ENCODE peak calls at places on chromosomes 5 and 9, in four cellular contexts. V is pancreas, A is ascending aorta, K is mammary epithelial cell. Q is an unnamed sample. For H3K4me1, the result is how much of the 10 kb centered on the place peaks cover.

GRCh38 chr5:55324815-55325418 is 17.1 kb downstream of the MTREX start:
- DNase-seq in V (no peak), A (no peak), K (peak), Q (no peak)

GRCh38 chr5:134247411-134247810 is 21.5 kb upstream of the PPP2CA start:
- DNase-seq in V (no peak), A (no peak), K (peak), Q (no peak)

GRCh38 chr5:102902647-102903046 is 147.5 kb downstream of the PAM start:
- DNase-seq in V (no peak), A (no peak), K (peak), Q (no peak)

GRCh38 chr5:150258126-150258525 is 31.4 kb downstream of the CAMK2A start:
- DNase-seq in V (no peak), A (no peak), K (no peak), Q (no peak)

GRCh38 chr9:94031380-94031779 is 52.9 kb upstream of the PTPDC1 start:
- DNase-seq in V (no peak), A (no peak), K (no peak), Q (no peak)

GRCh38 chr5:135546912-135547311 is 11.1 kb upstream of the NEUROG1 start:
- DNase-seq in V (no peak), A (no peak), K (no peak), Q (no peak)

GRCh38 chr9:37005517-37006140 is 28.4 kb downstream of the PAX5 start:
- DNase-seq in V (no peak), A (no peak), K (no peak), Q (no peak)

GRCh38 chr5:174493536-174493935 is 230.8 kb upstream of the MSX2 start:
- DNase-seq in V (no peak), A (no peak), K (no peak), Q (no peak)

GRCh38 chr9:33934188-33934878 is 114.4 kb downstream of the UBAP2 start:
- DNase-seq in V (no peak), A (no peak), K (no peak), Q (no peak)

GRCh38 chr9:111857555-111858211 is 38.9 kb upstream of the UGCG start:
- DNase-seq in V (no peak), A (no peak), K (peak), Q (no peak)

GRCh38 chr5:118195215-118195614 is 793.1 kb downstream of the DTWD2 start:
- DNase-seq in V (no peak), A (no peak), K (no peak), Q (no peak)

GRCh38 chr5:157108961-157109360 is at the start of gene HAVCR2:
- DNase-seq in V (no peak), A (peak), K (no peak), Q (no peak)

GRCh38 chr5:110594866-110595265 is 131.6 kb downstream of the TMEM232 start:
- DNase-seq in V (no peak), A (no peak), K (no peak), Q (no peak)

GRCh38 chr5:173309731-173310130 is 18.5 kb downstream of the STC2 start:
- DNase-seq in V (no peak), A (no peak), K (no peak), Q (no peak)

GRCh38 chr5:159091596-159091995 is 8.1 kb downstream of the EBF1 start:
- DNase-seq in V (no peak), A (no peak), K (no peak), Q (no peak)

GRCh38 chr5:59660737-59661136 is 232.8 kb downstream of the PDE4D start:
- DNase-seq in V (no peak), A (no peak), K (no peak), Q (no peak)

GRCh38 chr5:116395708-116396203 is 178.9 kb downstream of the SEMA6A start:
- DNase-seq in V (peak), A (no peak), K (no peak), Q (no peak)

GRCh38 chr5:35971186-35971877 is 19.9 kb downstream of the UGT3A1 start:
- DNase-seq in V (no peak), A (no peak), K (no peak), Q (no peak)

GRCh38 chr9:123423036-123423640 is 67.1 kb downstream of the CRB2 start:
- DNase-seq in V (no peak), A (no peak), K (no peak), Q (no peak)

GRCh38 chr5:74638776-74639537 is 1.6 kb downstream of the ENC1 start:
- DNase-seq in V (no peak), A (no peak), K (no peak), Q (no peak)

GRCh38 chr5:124736111-124736813 is 10.2 kb downstream of the ZNF608 start:
- DNase-seq in V (no peak), A (no peak), K (no peak), Q (no peak)

GRCh38 chr9:82761911-82762310 is 301.0 kb downstream of the RASEF start:
- DNase-seq in V (no peak), A (no peak), K (no peak), Q (no peak)

GRCh38 chr5:137199966-137200365 is 299.2 kb downstream of the SPOCK1 start:
- DNase-seq in V (no peak), A (no peak), K (peak), Q (no peak)

GRCh38 chr9:94680020-94680419 is 40.7 kb upstream of the FBP1 start:
- DNase-seq in V (no peak), A (no peak), K (no peak), Q (no peak)

GRCh38 chr5:55149396-55149795 is 10.6 kb upstream of the GPX8 start:
- DNase-seq in V (no peak), A (no peak), K (no peak), Q (no peak)

GRCh38 chr9:87642330-87643110 is 83.4 kb upstream of the CTSL start:
- DNase-seq in V (no peak), A (no peak), K (no peak), Q (no peak)
- TF ChIP-seq CTCF in V (no peak), A (no peak), K (no peak), Q (no peak)

GRCh38 chr9:5553211-5553610 is 42.9 kb downstream of the PDCD1LG2 start:
- DNase-seq in V (no peak), A (no peak), K (no peak), Q (no peak)
- H3K27ac ChIP-seq in V (no peak), A (peak), K (no peak), Q (no peak)

GRCh38 chr5:68251804-68252648 is 36.5 kb downstream of the PIK3R1 start:
- DNase-seq in V (no peak), A (no peak), K (peak), Q (no peak)
- H3K4me1 ChIP-seq in V (under half), A (half or more), K (under half), Q (under half)

DNA sequence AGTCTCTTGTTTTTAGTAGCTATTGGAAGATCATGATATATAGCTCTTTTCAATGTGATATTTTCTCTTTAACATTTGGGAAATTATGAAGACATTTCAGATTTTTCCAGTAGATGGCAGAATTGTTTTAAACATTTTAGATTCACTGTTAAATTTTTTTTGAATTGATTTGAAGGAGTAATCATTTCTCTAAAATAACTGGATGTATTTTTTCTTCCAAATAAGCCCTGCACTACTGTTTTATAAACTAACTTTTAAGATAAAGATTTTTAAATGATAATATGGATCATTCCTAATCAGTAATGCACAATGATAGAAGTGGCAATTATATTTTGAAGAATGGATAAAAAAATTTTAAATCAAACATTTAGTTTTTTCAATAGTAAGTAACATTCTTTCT is 14.2 kb downstream of the NDUFAF2 start:
- DNase-seq in V (no peak), A (no peak), K (peak), Q (no peak)
- TF ChIP-seq CTCF in V (no peak), A (peak), K (peak), Q (no peak)

GRCh38 chr5:113197456-113198200 is 221.0 kb downstream of the DCP2 start:
- DNase-seq in V (no peak), A (no peak), K (no peak), Q (no peak)

GRCh38 chr5:113202904-113203716 is 226.5 kb downstream of the DCP2 start:
- DNase-seq in V (no peak), A (no peak), K (no peak), Q (peak)

GRCh38 chr5:113195726-113196125 is 219.1 kb downstream of the DCP2 start:
- DNase-seq in V (no peak), A (no peak), K (no peak), Q (no peak)

GRCh38 chr5:113201715-113202114 is 225.1 kb downstream of the DCP2 start:
- DNase-seq in V (no peak), A (no peak), K (no peak), Q (no peak)

GRCh38 chr5:113199122-113199905 is 222.7 kb downstream of the DCP2 start:
- DNase-seq in V (no peak), A (no peak), K (peak), Q (no peak)
- H3K27ac ChIP-seq in V (no peak), A (no peak), K (no peak), Q (no peak)

GRCh38 chr5:119319890-119320289 is 35.9 kb upstream of the TNFAIP8 start:
- DNase-seq in V (no peak), A (no peak), K (no peak), Q (no peak)
- H3K4me1 ChIP-seq in V (under half), A (under half), K (under half), Q (under half)

GRCh38 chr5:142925795-142926194 is 155.6 kb downstream of the ARHGAP26 start:
- DNase-seq in V (peak), A (no peak), K (peak), Q (no peak)

GRCh38 chr5:142920888-142921612 is 150.9 kb downstream of the ARHGAP26 start:
- DNase-seq in V (no peak), A (no peak), K (no peak), Q (no peak)

GRCh38 chr5:142918959-142919635 is 148.9 kb downstream of the ARHGAP26 start:
- DNase-seq in V (no peak), A (no peak), K (no peak), Q (no peak)

GRCh38 chr5:142924135-142924883 is 154.1 kb downstream of the ARHGAP26 start:
- DNase-seq in V (no peak), A (no peak), K (no peak), Q (no peak)

GRCh38 chr5:142922223-142922952 is 152.2 kb downstream of the ARHGAP26 start:
- DNase-seq in V (no peak), A (no peak), K (no peak), Q (no peak)
- TF ChIP-seq CTCF in V (no peak), A (peak), K (peak), Q (peak)

DNA sequence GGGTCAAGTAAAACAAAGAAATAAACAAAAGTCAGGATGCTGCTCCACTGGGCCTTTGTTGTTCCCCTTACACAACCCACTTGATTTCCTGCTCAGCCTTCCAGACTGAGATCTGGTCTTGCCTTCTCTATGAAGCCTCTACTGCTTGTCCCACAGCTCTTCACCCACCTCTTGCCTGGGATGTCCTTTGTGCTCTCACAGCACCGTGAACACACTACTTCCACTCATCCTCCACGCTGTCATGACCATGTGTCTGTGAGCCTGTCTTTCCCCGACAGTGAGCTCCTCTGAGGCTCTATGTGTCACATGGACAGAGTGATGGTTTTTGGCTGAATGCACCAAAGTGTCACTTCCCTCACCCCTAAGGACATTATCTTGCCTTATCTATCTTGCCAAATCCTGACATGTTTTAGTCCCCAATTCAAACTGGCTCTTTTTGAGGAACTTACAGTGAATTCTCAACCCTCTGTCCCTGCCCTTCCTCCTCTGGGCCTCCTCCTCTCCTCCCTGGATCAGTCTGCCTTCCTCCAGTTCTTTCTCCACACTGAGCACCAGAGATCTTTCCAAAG is 11.3 kb downstream of the PHYKPL start:
- DNase-seq in V (no peak), A (no peak), K (no peak), Q (no peak)
- H3K27ac ChIP-seq in V (no peak), A (no peak), K (no peak), Q (no peak)

GRCh38 chr9:124780060-124780756 is 3.3 kb downstream of the OLFML2A start:
- DNase-seq in V (no peak), A (no peak), K (no peak), Q (no peak)

GRCh38 chr9:124780757-124781151 is 3.8 kb downstream of the OLFML2A start:
- DNase-seq in V (no peak), A (no peak), K (no peak), Q (no peak)

GRCh38 chr9:124776952-124777645 is at the start of gene OLFML2A:
- DNase-seq in V (peak), A (no peak), K (no peak), Q (no peak)

GRCh38 chr9:124779368-124780059 is 2.6 kb downstream of the OLFML2A start:
- DNase-seq in V (no peak), A (no peak), K (peak), Q (no peak)

GRCh38 chr9:124778575-124779367 is 1.8 kb downstream of the OLFML2A start:
- DNase-seq in V (no peak), A (no peak), K (no peak), Q (no peak)
- H3K4me1 ChIP-seq in V (under half), A (under half), K (under half), Q (under half)